ENCODE peak calls at places on chromosomes 3 and 15, in ten cellular contexts. U is SW480; J is neural crest cell; C is left ventricle myocardium inferior; S is mesenchymal stem cell; P is stimulated activated naive B cell treated with anti-CD40 and anti-IgM and Interleukin-4, amounts not matched to agents 10 μg/mL and 1 μg/mL and 100 μg/mL, for 72 hours; M is pancreas; O is activated T-cell treated with anti-CD3 and anti-CD28 coated beads for 1 hour; F is GM23338; L is CD8-positive, alpha-beta T cell. Y is an unnamed sample.

GRCh38 chr3:149266733-149267132 is 45.1 kb upstream of the CP start:
- DNase-seq in U (no peak), J (no peak), C (no peak), S (no peak), P (no peak), M (no peak), O (no peak), F (no peak), L (no peak), Y (no peak)

GRCh38 chr15:98978153-98978552 is 29.4 kb downstream of the PGPEP1L start:
- DNase-seq in U (no peak), J (no peak), C (no peak), S (no peak), P (no peak), M (no peak), O (no peak), F (no peak), L (no peak), Y (no peak)

GRCh38 chr15:85336870-85337269 is 43.5 kb upstream of the AKAP13 start:
- DNase-seq in U (no peak), J (no peak), C (no peak), S (no peak), P (no peak), M (no peak), O (no peak), F (no peak), L (no peak), Y (no peak)

GRCh38 chr15:81189583-81190283 is 6.9 kb upstream of the IL16 start:
- DNase-seq in U (peak), J (no peak), C (peak), S (peak), P (no peak), M (peak), O (no peak), F (no peak), L (no peak), Y (no peak)

GRCh38 chr3:27484002-27484844 is at the start of gene SLC4A7:
- DNase-seq in U (peak), J (peak), C (peak), S (peak), P (peak), M (peak), O (peak), F (peak), L (peak), Y (peak)

GRCh38 chr15:72057548-72058091 is 60.3 kb downstream of the MYO9A start:
- DNase-seq in U (no peak), J (no peak), C (no peak), S (peak), P (no peak), M (no peak), O (no peak), F (peak), L (no peak), Y (no peak)

GRCh38 chr3:18734309-18734708 is 309.2 kb upstream of the SATB1 start:
- DNase-seq in U (no peak), J (no peak), C (no peak), S (no peak), P (no peak), M (no peak), O (no peak), F (no peak), L (no peak), Y (no peak)

GRCh38 chr15:66995257-66995656 is 70.1 kb upstream of the SMAD3 start:
- DNase-seq in U (no peak), J (no peak), C (no peak), S (peak), P (no peak), M (no peak), O (no peak), F (no peak), L (no peak), Y (no peak)

GRCh38 chr3:194967126-194968117 is 281.7 kb downstream of the FAM43A start:
- DNase-seq in U (no peak), J (no peak), C (no peak), S (no peak), P (no peak), M (no peak), O (no peak), F (no peak), L (no peak), Y (peak)

GRCh38 chr3:151439652-151440125 is 21.2 kb downstream of the IGSF10 start:
- DNase-seq in U (peak), J (peak), C (no peak), S (peak), P (peak), M (no peak), O (no peak), F (peak), L (no peak), Y (peak)